ENCODE peak calls at places on chromosome 7, in six cellular contexts. One of them, this sample, is unnamed.

GRCh38 chr7:112262804-112263203 is 56.3 kb downstream of the ZNF277 start:
- DNase-seq in endothelial cell of umbilical vein: no peak
- DNase-seq in A549: no peak
- DNase-seq in HepG2: no peak
- DNase-seq in K562: no peak
- DNase-seq in NB4: no peak
- DNase-seq in this sample: no peak

GRCh38 chr7:108488902-108489538 is 32.8 kb upstream of the NRCAM start:
- DNase-seq in HepG2: no peak
- DNase-seq in NB4: no peak
- DNase-seq in endothelial cell of umbilical vein: peak; percentile 87
- DNase-seq in A549: peak; percentile 32
- DNase-seq in K562: no peak
- DNase-seq in this sample: no peak

GRCh38 chr7:150784954-150785353 is 15.2 kb downstream of the TMEM176B start:
- DNase-seq in A549: no peak
- DNase-seq in endothelial cell of umbilical vein: no peak
- DNase-seq in NB4: no peak
- DNase-seq in K562: no peak
- DNase-seq in HepG2: no peak
- DNase-seq in this sample: no peak

GRCh38 chr7:80385512-80385911 is 126.4 kb downstream of the GNAT3 start:
- DNase-seq in endothelial cell of umbilical vein: peak; percentile 82
- DNase-seq in HepG2: peak; percentile 20
- DNase-seq in NB4: no peak
- DNase-seq in A549: no peak
- DNase-seq in K562: no peak
- DNase-seq in this sample: no peak

GRCh38 chr7:129412501-129412900 is 21.7 kb upstream of the STRIP2 start:
- DNase-seq in endothelial cell of umbilical vein: no peak
- DNase-seq in HepG2: no peak
- DNase-seq in A549: no peak
- DNase-seq in K562: no peak
- DNase-seq in NB4: no peak
- DNase-seq in this sample: no peak

GRCh38 chr7:121153411-121153810 is 164.9 kb downstream of the CPED1 start:
- DNase-seq in NB4: no peak
- DNase-seq in endothelial cell of umbilical vein: no peak
- DNase-seq in K562: no peak
- DNase-seq in A549: no peak
- DNase-seq in HepG2: no peak
- DNase-seq in this sample: no peak

GRCh38 chr7:57182031-57182430 is 49.8 kb upstream of the ZNF479 start:
- DNase-seq in K562: no peak
- DNase-seq in A549: no peak
- DNase-seq in endothelial cell of umbilical vein: no peak
- DNase-seq in HepG2: no peak
- DNase-seq in NB4: no peak
- DNase-seq in this sample: no peak

GRCh38 chr7:101744588-101744987 is 72.8 kb upstream of the CUX1 start:
- DNase-seq in NB4: peak; percentile 69
- DNase-seq in A549: no peak
- DNase-seq in HepG2: no peak
- DNase-seq in endothelial cell of umbilical vein: no peak
- DNase-seq in K562: no peak
- DNase-seq in this sample: no peak

GRCh38 chr7:85232068-85232467 is 45.2 kb upstream of the SEMA3D start:
- DNase-seq in K562: no peak
- DNase-seq in HepG2: no peak
- DNase-seq in NB4: no peak
- DNase-seq in A549: no peak
- DNase-seq in endothelial cell of umbilical vein: no peak
- DNase-seq in this sample: no peak

GRCh38 chr7:44693641-44694313 is 54.9 kb upstream of the ZMIZ2 start:
- DNase-seq in endothelial cell of umbilical vein: no peak
- DNase-seq in HepG2: no peak
- DNase-seq in K562: no peak
- DNase-seq in NB4: no peak
- DNase-seq in A549: no peak
- DNase-seq in this sample: no peak

GRCh38 chr7:156031679-156032478 is 219.6 kb upstream of the SHH start:
- DNase-seq in HepG2: no peak
- DNase-seq in A549: no peak
- DNase-seq in K562: no peak
- DNase-seq in NB4: no peak
- DNase-seq in endothelial cell of umbilical vein: no peak
- DNase-seq in this sample: no peak

GRCh38 chr7:66255533-66256100 is 50.5 kb downstream of the TPST1 start:
- DNase-seq in endothelial cell of umbilical vein: no peak
- DNase-seq in A549: no peak
- DNase-seq in K562: no peak
- DNase-seq in HepG2: no peak
- DNase-seq in NB4: peak; percentile 9
- DNase-seq in this sample: no peak

GRCh38 chr7:13336227-13336626 is 648.8 kb downstream of the ARL4A start:
- DNase-seq in K562: no peak
- DNase-seq in endothelial cell of umbilical vein: no peak
- DNase-seq in A549: no peak
- DNase-seq in HepG2: no peak
- DNase-seq in NB4: no peak
- DNase-seq in this sample: no peak

GRCh38 chr7:47374538-47374937 is 207.4 kb downstream of the TNS3 start:
- DNase-seq in A549: no peak
- DNase-seq in K562: no peak
- DNase-seq in NB4: no peak
- DNase-seq in endothelial cell of umbilical vein: no peak
- DNase-seq in HepG2: no peak
- DNase-seq in this sample: no peak

GRCh38 chr7:7978860-7979259 is 10.3 kb downstream of the GLCCI1 start:
- DNase-seq in NB4: peak; percentile 45
- DNase-seq in endothelial cell of umbilical vein: peak; percentile 13
- DNase-seq in HepG2: no peak
- DNase-seq in A549: no peak
- DNase-seq in K562: no peak
- DNase-seq in this sample: no peak

GRCh38 chr7:85602196-85602595 is 415.3 kb upstream of the SEMA3D start:
- DNase-seq in endothelial cell of umbilical vein: peak; percentile 79
- DNase-seq in HepG2: no peak
- DNase-seq in NB4: no peak
- DNase-seq in K562: no peak
- DNase-seq in A549: no peak
- DNase-seq in this sample: no peak

GRCh38 chr7:101666751-101667150 is 37.7 kb upstream of the MYL10 start:
- DNase-seq in HepG2: no peak
- DNase-seq in K562: no peak
- DNase-seq in endothelial cell of umbilical vein: no peak
- DNase-seq in NB4: no peak
- DNase-seq in A549: no peak
- DNase-seq in this sample: no peak

GRCh38 chr7:151752816-151753600 is 123.9 kb downstream of the PRKAG2 start:
- DNase-seq in K562: no peak
- DNase-seq in HepG2: no peak
- DNase-seq in endothelial cell of umbilical vein: no peak
- DNase-seq in NB4: no peak
- DNase-seq in A549: no peak
- DNase-seq in this sample: no peak

GRCh38 chr7:101998904-101999236 is 181.4 kb downstream of the CUX1 start:
- DNase-seq in A549: no peak
- DNase-seq in HepG2: no peak
- DNase-seq in endothelial cell of umbilical vein: no peak
- DNase-seq in NB4: no peak
- DNase-seq in K562: no peak
- DNase-seq in this sample: no peak

GRCh38 chr7:24899905-24900304 is 80.1 kb downstream of the OSBPL3 start:
- DNase-seq in NB4: no peak
- DNase-seq in endothelial cell of umbilical vein: no peak
- DNase-seq in A549: no peak
- DNase-seq in HepG2: no peak
- DNase-seq in K562: no peak
- DNase-seq in this sample: peak; percentile 75

GRCh38 chr7:155296788-155297516 is 726 bp upstream of the INSIG1 start:
- DNase-seq in A549: peak; percentile 46
- DNase-seq in NB4: peak; percentile 95
- DNase-seq in endothelial cell of umbilical vein: peak; percentile 61
- DNase-seq in HepG2: no peak
- DNase-seq in K562: peak; percentile 66
- DNase-seq in this sample: no peak

GRCh38 chr7:44767912-44768662 is 19.4 kb downstream of the ZMIZ2 start:
- DNase-seq in HepG2: no peak
- DNase-seq in A549: no peak
- DNase-seq in NB4: no peak
- DNase-seq in K562: peak; percentile 53
- DNase-seq in endothelial cell of umbilical vein: no peak
- DNase-seq in this sample: no peak

GRCh38 chr7:608361-608760 is 88.7 kb upstream of the PDGFA start:
- DNase-seq in K562: no peak
- DNase-seq in endothelial cell of umbilical vein: peak; percentile 43
- DNase-seq in NB4: no peak
- DNase-seq in A549: no peak
- DNase-seq in HepG2: no peak
- DNase-seq in this sample: no peak

GRCh38 chr7:109354552-109354951 is 784.9 kb downstream of the DNAJB9 start:
- DNase-seq in endothelial cell of umbilical vein: no peak
- DNase-seq in NB4: no peak
- DNase-seq in HepG2: no peak
- DNase-seq in A549: no peak
- DNase-seq in K562: no peak
- DNase-seq in this sample: no peak

GRCh38 chr7:8387551-8388256 is 45.7 kb upstream of the NXPH1 start:
- DNase-seq in A549: no peak
- DNase-seq in NB4: no peak
- DNase-seq in endothelial cell of umbilical vein: no peak
- DNase-seq in HepG2: no peak
- DNase-seq in K562: no peak
- DNase-seq in this sample: no peak

GRCh38 chr7:106111671-106112117 is 418 bp downstream of the SYPL1 start:
- DNase-seq in K562: peak; percentile 84
- DNase-seq in NB4: peak; percentile 93
- DNase-seq in A549: peak; percentile 78
- DNase-seq in endothelial cell of umbilical vein: no peak
- DNase-seq in HepG2: peak; percentile 10
- DNase-seq in this sample: no peak

GRCh38 chr7:65938336-65938895 is 43.6 kb downstream of the GUSB start:
- DNase-seq in endothelial cell of umbilical vein: no peak
- DNase-seq in A549: no peak
- DNase-seq in K562: no peak
- DNase-seq in HepG2: no peak
- DNase-seq in NB4: no peak
- DNase-seq in this sample: no peak

GRCh38 chr7:114711244-114711643 is 210.7 kb upstream of the MDFIC start:
- DNase-seq in HepG2: no peak
- DNase-seq in K562: no peak
- DNase-seq in NB4: no peak
- DNase-seq in endothelial cell of umbilical vein: no peak
- DNase-seq in A549: no peak
- DNase-seq in this sample: no peak

GRCh38 chr7:36456548-36456947 is 66.9 kb downstream of the ANLN start:
- DNase-seq in HepG2: no peak
- DNase-seq in A549: no peak
- DNase-seq in endothelial cell of umbilical vein: no peak
- DNase-seq in NB4: no peak
- DNase-seq in K562: no peak
- DNase-seq in this sample: no peak

GRCh38 chr7:39557222-39557621 is 9.0 kb upstream of the YAE1 start:
- DNase-seq in NB4: no peak
- DNase-seq in endothelial cell of umbilical vein: no peak
- DNase-seq in HepG2: no peak
- DNase-seq in A549: no peak
- DNase-seq in K562: peak; percentile 28
- DNase-seq in this sample: no peak

GRCh38 chr7:39560398-39560797 is 5.8 kb upstream of the YAE1 start:
- DNase-seq in endothelial cell of umbilical vein: peak; percentile 9
- DNase-seq in K562: no peak
- DNase-seq in A549: no peak
- DNase-seq in NB4: no peak
- DNase-seq in HepG2: no peak
- DNase-seq in this sample: no peak

GRCh38 chr7:39554583-39555140 is 11.5 kb upstream of the YAE1 start:
- DNase-seq in A549: no peak
- DNase-seq in NB4: no peak
- DNase-seq in K562: no peak
- DNase-seq in HepG2: no peak
- DNase-seq in endothelial cell of umbilical vein: no peak
- DNase-seq in this sample: no peak
- TF ChIP-seq MYC in A549: no peak
- TF ChIP-seq MYC in NB4: no peak
- TF ChIP-seq MYC in K562: no peak
- TF ChIP-seq MYC in HepG2: no peak
- TF ChIP-seq MYC in endothelial cell of umbilical vein: no peak
- TF ChIP-seq MYC in this sample: no peak

GRCh38 chr7:45888185-45888992 is at the start of gene IGFBP1:
- DNase-seq in NB4: no peak
- DNase-seq in endothelial cell of umbilical vein: peak; percentile 38
- DNase-seq in HepG2: peak; percentile 95
- DNase-seq in K562: no peak
- DNase-seq in A549: peak; percentile 40
- DNase-seq in this sample: no peak
- TF ChIP-seq MYC in NB4: no peak
- TF ChIP-seq MYC in endothelial cell of umbilical vein: no peak
- TF ChIP-seq MYC in HepG2: peak; percentile 84
- TF ChIP-seq MYC in K562: no peak
- TF ChIP-seq MYC in A549: no peak
- TF ChIP-seq MYC in this sample: no peak

GRCh38 chr7:70775570-70776156 is 356.3 kb upstream of the GALNT17 start:
- DNase-seq in A549: peak; percentile 6
- DNase-seq in K562: no peak
- DNase-seq in HepG2: no peak
- DNase-seq in NB4: peak; percentile 33
- DNase-seq in endothelial cell of umbilical vein: no peak
- DNase-seq in this sample: peak; percentile 40
- TF ChIP-seq MYC in A549: no peak
- TF ChIP-seq MYC in K562: no peak
- TF ChIP-seq MYC in HepG2: no peak
- TF ChIP-seq MYC in NB4: no peak
- TF ChIP-seq MYC in endothelial cell of umbilical vein: no peak
- TF ChIP-seq MYC in this sample: no peak

DNA sequence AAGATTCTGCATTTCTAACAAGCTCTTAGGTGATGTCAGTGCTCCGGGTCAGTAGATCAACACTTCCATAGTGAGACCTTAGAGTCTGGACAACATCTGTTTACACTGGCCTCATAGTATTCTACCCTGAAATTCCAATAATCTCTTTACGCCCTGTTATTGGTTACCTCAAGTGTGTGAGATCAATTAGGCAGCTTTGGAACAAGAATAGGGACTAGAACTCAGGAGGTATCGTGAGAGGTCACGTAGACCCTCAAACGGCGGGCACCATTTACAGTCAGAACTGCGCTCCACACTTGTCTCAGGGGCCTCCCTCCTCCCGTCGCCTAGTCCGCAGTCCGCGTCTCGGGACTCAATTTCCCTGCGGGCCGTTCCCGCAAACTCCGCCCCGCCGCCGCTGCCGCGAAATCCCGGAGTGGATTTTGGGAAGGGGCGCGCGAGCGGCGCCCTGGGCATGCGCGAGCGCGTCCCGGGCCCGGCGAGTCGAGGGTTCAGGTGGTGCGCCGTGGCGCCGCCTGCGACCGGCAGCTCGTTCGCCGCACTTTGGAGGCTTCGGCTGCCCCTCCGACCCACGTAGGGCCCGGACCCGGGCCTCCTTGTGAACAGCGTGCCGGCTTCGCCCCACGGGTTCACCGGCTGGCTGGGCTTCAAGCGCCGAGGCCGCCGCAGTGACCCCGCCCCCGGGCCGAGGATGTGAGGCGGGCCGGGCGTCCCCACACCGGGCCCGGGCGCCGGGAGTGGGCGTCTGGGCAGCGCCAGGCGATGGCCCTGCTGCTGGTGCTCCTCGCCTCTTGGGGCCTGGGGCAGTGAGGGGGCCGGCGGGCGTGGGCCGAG is at the start of gene PLEKHA8:
- DNase-seq in endothelial cell of umbilical vein: peak; percentile 88
- DNase-seq in NB4: peak; percentile 95
- DNase-seq in K562: peak; percentile 86
- DNase-seq in HepG2: peak; percentile 77
- DNase-seq in A549: peak; percentile 85
- DNase-seq in this sample: peak; percentile 61
- TF ChIP-seq MYC in endothelial cell of umbilical vein: no peak
- TF ChIP-seq MYC in NB4: peak; percentile 65
- TF ChIP-seq MYC in K562: no peak
- TF ChIP-seq MYC in HepG2: peak; percentile 61
- TF ChIP-seq MYC in A549: no peak
- TF ChIP-seq MYC in this sample: no peak

This sample was measured in GM12878.